ENCODE peak calls at places on chromosomes 1 and 21, in five cellular contexts. N is IMR-90; X is fibroblast of lung; S is CD8-positive, alpha-beta memory T cell; G is CD8-positive, alpha-beta T cell. J is an unnamed sample. For H3K36me3 and H3K9me3, the result is how much of the 10 kb centered on the place peaks cover.

GRCh38 chr1:224203243-224204016 is 20.4 kb downstream of the DEGS1 start:
- DNase-seq in N (peak), X (peak), S (no peak), G (no peak), J (no peak)

GRCh38 chr1:232084584-232085223 is 458.1 kb downstream of the DISC1 start:
- DNase-seq in N (peak), X (peak), S (no peak), G (no peak), J (no peak)

GRCh38 chr1:66532798-66533783 is 862 bp upstream of the SGIP1 start:
- DNase-seq in N (peak), X (peak), S (no peak), G (no peak), J (no peak)

GRCh38 chr1:36699113-36699512 is 216.4 kb upstream of the CSF3R start:
- DNase-seq in N (no peak), X (no peak), S (no peak), G (no peak), J (no peak)

GRCh38 chr1:46128336-46128735 is 4.1 kb downstream of the PIK3R3 start:
- DNase-seq in N (peak), X (no peak), S (no peak), G (no peak), J (no peak)

GRCh38 chr1:29682918-29683314 is 446.6 kb downstream of the PTPRU start:
- DNase-seq in N (peak), X (peak), S (no peak), G (no peak), J (no peak)

GRCh38 chr1:161733526-161733925 is 12.2 kb downstream of the FCRLB start:
- DNase-seq in N (peak), X (peak), S (no peak), G (no peak), J (no peak)

GRCh38 chr1:179094826-179095225 is 13.0 kb downstream of the TOR3A start:
- DNase-seq in N (no peak), X (no peak), S (no peak), G (no peak), J (no peak)

GRCh38 chr1:39086386-39087108 is 60.4 kb downstream of the NDUFS5 start:
- DNase-seq in N (peak), X (peak), S (no peak), G (no peak), J (no peak)

GRCh38 chr21:32807717-32808380 is 36.3 kb upstream of the PAXBP1 start:
- DNase-seq in N (peak), X (peak), S (no peak), G (no peak), J (no peak)

GRCh38 chr1:245969274-245969673 is 537.8 kb downstream of the SMYD3 start:
- DNase-seq in N (peak), X (peak), S (no peak), G (no peak), J (no peak)

GRCh38 chr1:26855636-26856035 is 7.3 kb upstream of the SFN start:
- DNase-seq in N (no peak), X (no peak), S (no peak), G (no peak), J (no peak)
- H3K36me3 ChIP-seq in N (under half), X (under half), S (under half), G (under half), J (half or more)

GRCh38 chr1:211831558-211832323 is 1.2 kb upstream of the LPGAT1 start:
- DNase-seq in N (no peak), X (no peak), S (no peak), G (no peak), J (no peak)
- H3K27ac ChIP-seq in N (no peak), X (no peak), S (no peak), G (no peak), J (no peak)

DNA sequence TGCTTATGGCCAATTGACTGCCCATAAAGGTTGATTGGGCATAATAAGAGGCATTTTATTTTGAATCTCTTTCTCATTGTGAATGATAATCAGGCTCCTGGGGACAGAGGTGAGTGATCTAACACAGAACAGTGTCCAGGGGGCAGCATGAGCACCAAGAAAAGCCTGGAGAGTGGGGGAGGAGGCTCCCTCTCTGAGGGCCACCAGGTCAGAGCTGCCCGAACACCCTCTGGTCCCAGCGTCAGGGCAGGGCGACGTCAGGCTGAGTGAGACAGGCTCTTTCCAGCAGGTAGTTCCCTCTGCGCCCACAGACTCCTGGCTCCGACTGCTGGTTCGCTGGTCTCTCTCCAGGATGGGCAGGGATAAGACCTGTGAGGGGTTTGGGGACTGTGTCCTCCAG is 250.2 kb upstream of the C1orf174 start:
- DNase-seq in N (no peak), X (no peak), S (no peak), G (no peak), J (no peak)
- H3K9me3 ChIP-seq in N (under half), X (under half), S (under half), G (under half), J (under half)

DNA sequence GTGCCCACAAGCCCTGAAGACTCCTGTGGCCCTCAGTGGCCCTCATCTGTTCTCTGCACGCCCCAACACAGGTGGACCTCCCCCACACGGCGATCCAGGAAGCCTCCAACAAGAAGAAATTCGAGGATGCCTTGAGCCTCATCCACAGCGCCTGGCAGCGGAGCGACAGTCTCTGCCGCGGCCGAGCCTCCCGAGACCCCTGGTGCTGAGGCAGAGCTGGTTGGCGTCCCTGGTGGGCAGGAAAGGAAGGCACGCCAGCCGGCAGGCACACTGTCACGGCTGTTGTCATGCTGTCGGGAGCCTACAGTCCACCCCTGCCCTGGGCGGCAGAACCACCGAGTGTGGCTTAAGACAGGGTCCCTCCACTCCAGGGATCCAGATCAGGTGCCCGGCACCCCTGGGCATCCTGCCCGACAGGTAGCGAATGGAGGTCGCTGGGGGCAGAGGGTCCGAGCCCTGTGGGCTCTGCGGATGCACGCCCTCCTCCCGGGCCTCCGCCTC is 2.3 kb upstream of the SLC25A34 start:
- DNase-seq in N (no peak), X (no peak), S (no peak), G (no peak), J (no peak)
- H3K36me3 ChIP-seq in N (half or more), X (under half), S (under half), G (under half), J (under half)

GRCh38 chr21:45347048-45347711 is 57.8 kb upstream of the COL18A1 start:
- DNase-seq in N (no peak), X (no peak), S (no peak), G (no peak), J (no peak)

GRCh38 chr21:45351061-45351460 is 53.9 kb upstream of the COL18A1 start:
- DNase-seq in N (no peak), X (no peak), S (no peak), G (no peak), J (no peak)

GRCh38 chr21:45350206-45350854 is 54.6 kb upstream of the COL18A1 start:
- DNase-seq in N (no peak), X (no peak), S (no peak), G (no peak), J (no peak)

GRCh38 chr21:45347712-45348477 is 57.1 kb upstream of the COL18A1 start:
- DNase-seq in N (no peak), X (no peak), S (no peak), G (no peak), J (no peak)

GRCh38 chr21:45348591-45349327 is 56.2 kb upstream of the COL18A1 start:
- DNase-seq in N (no peak), X (no peak), S (no peak), G (no peak), J (no peak)
- H3K27ac ChIP-seq in N (no peak), X (no peak), S (no peak), G (no peak), J (no peak)

DNA sequence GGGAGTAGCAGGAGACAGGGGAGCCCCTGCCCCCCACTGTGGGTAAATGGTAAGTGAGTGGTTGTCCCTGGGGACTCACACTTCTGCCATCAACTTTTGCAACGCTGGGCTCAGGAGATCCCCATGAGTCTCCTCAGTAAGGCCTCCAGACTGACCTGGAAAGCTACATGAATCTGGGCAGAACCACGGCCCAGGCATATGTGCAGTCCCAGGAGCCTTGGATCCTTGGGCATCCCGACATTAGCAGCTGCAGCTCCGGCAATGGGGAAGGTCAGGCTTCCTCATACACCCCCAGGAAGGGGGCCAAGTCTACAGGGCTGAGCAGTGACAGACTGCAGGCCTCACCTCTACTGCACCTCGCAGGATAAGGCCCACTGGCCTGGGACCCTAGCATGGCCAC is 868.7 kb upstream of the ADGRL4 start:
- DNase-seq in N (no peak), X (no peak), S (no peak), G (no peak), J (no peak)
- H3K9me3 ChIP-seq in N (under half), X (under half), S (under half), G (under half), J (under half)

GRCh38 chr21:42862123-42862475 is 17.2 kb downstream of the WDR4 start:
- DNase-seq in N (no peak), X (no peak), S (no peak), G (no peak), J (no peak)
- H3K36me3 ChIP-seq in N (under half), X (under half), S (under half), G (under half), J (under half)

GRCh38 chr1:116465845-116466685 is 93.0 kb downstream of the ATP1A1 start:
- DNase-seq in N (no peak), X (no peak), S (no peak), G (no peak), J (no peak)
- H3K27ac ChIP-seq in N (no peak), X (no peak), S (no peak), G (no peak), J (no peak)

GRCh38 chr1:112504666-112505399 is 3.9 kb upstream of the WNT2B start:
- DNase-seq in N (no peak), X (no peak), S (no peak), G (no peak), J (no peak)

GRCh38 chr1:112505878-112506277 is 2.9 kb upstream of the WNT2B start:
- DNase-seq in N (no peak), X (no peak), S (no peak), G (no peak), J (no peak)

GRCh38 chr1:112504002-112504401 is 4.8 kb upstream of the WNT2B start:
- DNase-seq in N (no peak), X (no peak), S (no peak), G (no peak), J (no peak)

GRCh38 chr1:112506731-112507130 is 2.0 kb upstream of the WNT2B start:
- DNase-seq in N (no peak), X (no peak), S (no peak), G (no peak), J (no peak)

DNA sequence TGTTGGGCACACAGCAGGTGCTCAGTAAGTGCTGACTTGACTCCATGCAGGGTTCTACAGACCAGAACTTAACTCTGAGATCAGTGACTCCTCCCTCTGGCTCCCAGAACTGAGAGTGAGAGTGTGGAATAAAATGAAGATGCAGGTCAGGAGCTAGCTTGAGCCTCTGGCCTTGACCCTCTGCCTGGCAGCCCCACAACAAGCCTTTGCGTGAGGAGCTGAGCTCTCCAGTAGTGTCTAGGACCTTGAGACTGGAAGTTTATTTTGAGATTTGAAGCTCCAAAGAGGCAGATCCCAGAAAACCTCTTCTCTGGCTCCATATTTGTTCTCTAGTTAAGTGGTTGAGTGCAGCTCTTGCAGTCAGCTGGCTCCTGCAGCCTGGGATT is 3.4 kb upstream of the WNT2B start:
- DNase-seq in N (no peak), X (no peak), S (no peak), G (no peak), J (no peak)
- H3K9me3 ChIP-seq in N (under half), X (under half), S (under half), G (under half), J (under half)

J was measured in CD4-positive, CD25-positive, alpha-beta regulatory T cell.